ENCODE peak calls at places on chromosomes 1 and 21, in five cellular contexts. T is AG10803, F is fibroblast of lung, Z is omental fat pad, M is WERI-Rb-1. X is an unnamed sample.

GRCh38 chr1:11571906-11572616 is 82.2 kb downstream of the FBXO2 start:
- DNase-seq in T (no peak), F (no peak), Z (no peak), M (peak; percentile 59), X (no peak)

GRCh38 chr1:30779294-30780071 is 21.9 kb upstream of the LAPTM5 start:
- DNase-seq in Z (peak; percentile 96), M (peak; percentile 93), T (peak; percentile 55), F (peak; percentile 66), X (peak; percentile 90)

GRCh38 chr1:214470132-214470531 is 81.3 kb downstream of the PTPN14 start:
- DNase-seq in F (no peak), T (no peak), Z (no peak), M (no peak), X (no peak)

GRCh38 chr1:185096531-185096930 is 51.2 kb downstream of the RNF2 start:
- DNase-seq in T (no peak), Z (no peak), F (peak; percentile 33), M (no peak), X (no peak)

GRCh38 chr1:77200297-77200696 is 18.9 kb downstream of the PIGK start:
- DNase-seq in F (no peak), T (no peak), M (no peak), Z (no peak), X (no peak)

GRCh38 chr1:100671604-100672003 is 47.9 kb upstream of the VCAM1 start:
- DNase-seq in M (no peak), T (peak; percentile 59), Z (no peak), F (peak; percentile 62), X (no peak)

GRCh38 chr1:61230523-61230922 is 148.2 kb downstream of the NFIA start:
- DNase-seq in Z (no peak), F (no peak), M (no peak), T (no peak), X (no peak)

GRCh38 chr1:205211839-205212241 is 338 bp upstream of the DSTYK start:
- DNase-seq in Z (no peak), T (no peak), M (no peak), F (no peak), X (no peak)

GRCh38 chr1:206633708-206634121 is 1.6 kb upstream of the DYRK3 start:
- DNase-seq in M (no peak), F (peak; percentile 94), Z (no peak), T (peak; percentile 90), X (no peak)

GRCh38 chr1:61173118-61173517 is 90.8 kb downstream of the NFIA start:
- DNase-seq in Z (no peak), T (no peak), F (no peak), M (no peak), X (no peak)

GRCh38 chr1:24410750-24411149 is 2.8 kb downstream of the STPG1 start:
- DNase-seq in M (no peak), T (no peak), F (no peak), Z (no peak), X (no peak)

GRCh38 chr21:35070436-35070835 is 21.3 kb upstream of the RUNX1 start:
- DNase-seq in M (no peak), T (no peak), F (no peak), Z (no peak), X (no peak)

GRCh38 chr1:28668956-28669719 is 554 bp downstream of the GMEB1 start:
- DNase-seq in Z (no peak), T (peak; percentile 70), F (peak; percentile 38), M (peak; percentile 57), X (peak; percentile 48)

DNA sequence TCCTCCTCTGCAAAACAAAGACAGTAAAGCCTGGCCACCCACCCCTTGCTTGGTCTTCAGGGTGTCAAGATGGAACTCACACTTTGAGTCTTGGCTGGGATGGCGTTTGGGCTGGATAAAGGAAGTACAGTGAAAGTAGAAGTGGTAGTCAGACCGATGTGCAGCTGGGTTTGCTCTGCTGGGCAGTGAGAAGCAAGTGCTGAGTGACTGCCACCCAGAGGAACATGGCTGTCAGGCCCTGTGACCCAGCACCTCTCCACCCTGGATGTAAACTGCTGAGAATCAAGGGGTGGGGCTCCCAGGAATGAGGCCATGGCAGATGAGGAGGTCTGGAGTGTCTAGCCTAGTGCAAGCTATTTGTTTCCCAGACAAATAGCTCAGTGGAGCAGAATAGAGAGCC is 51.2 kb downstream of the POFUT2 start:
- DNase-seq in M (peak; percentile 82), T (no peak), Z (no peak), F (no peak), X (no peak)
- TF ChIP-seq CTCF in M (peak; percentile 89), T (no peak), Z (no peak), F (no peak), X (no peak)

GRCh38 chr1:203463469-203464062 is 12.0 kb upstream of the PRELP start:
- DNase-seq in Z (no peak), F (peak; percentile 60), M (peak; percentile 63), T (peak; percentile 83), X (no peak)

GRCh38 chr1:203464226-203464625 is 11.4 kb upstream of the PRELP start:
- DNase-seq in M (no peak), Z (no peak), F (no peak), T (peak; percentile 40), X (no peak)

GRCh38 chr1:203464743-203465142 is 10.9 kb upstream of the PRELP start:
- DNase-seq in Z (no peak), M (no peak), T (no peak), F (no peak), X (no peak)

GRCh38 chr1:203465943-203466342 is 9.7 kb upstream of the PRELP start:
- DNase-seq in T (no peak), M (no peak), F (peak; percentile 33), Z (no peak), X (no peak)

GRCh38 chr1:203465146-203465798 is 10.3 kb upstream of the PRELP start:
- DNase-seq in T (no peak), Z (no peak), M (no peak), F (no peak), X (no peak)
- TF ChIP-seq CTCF in T (no peak), Z (no peak), M (no peak), F (no peak), X (no peak)

DNA sequence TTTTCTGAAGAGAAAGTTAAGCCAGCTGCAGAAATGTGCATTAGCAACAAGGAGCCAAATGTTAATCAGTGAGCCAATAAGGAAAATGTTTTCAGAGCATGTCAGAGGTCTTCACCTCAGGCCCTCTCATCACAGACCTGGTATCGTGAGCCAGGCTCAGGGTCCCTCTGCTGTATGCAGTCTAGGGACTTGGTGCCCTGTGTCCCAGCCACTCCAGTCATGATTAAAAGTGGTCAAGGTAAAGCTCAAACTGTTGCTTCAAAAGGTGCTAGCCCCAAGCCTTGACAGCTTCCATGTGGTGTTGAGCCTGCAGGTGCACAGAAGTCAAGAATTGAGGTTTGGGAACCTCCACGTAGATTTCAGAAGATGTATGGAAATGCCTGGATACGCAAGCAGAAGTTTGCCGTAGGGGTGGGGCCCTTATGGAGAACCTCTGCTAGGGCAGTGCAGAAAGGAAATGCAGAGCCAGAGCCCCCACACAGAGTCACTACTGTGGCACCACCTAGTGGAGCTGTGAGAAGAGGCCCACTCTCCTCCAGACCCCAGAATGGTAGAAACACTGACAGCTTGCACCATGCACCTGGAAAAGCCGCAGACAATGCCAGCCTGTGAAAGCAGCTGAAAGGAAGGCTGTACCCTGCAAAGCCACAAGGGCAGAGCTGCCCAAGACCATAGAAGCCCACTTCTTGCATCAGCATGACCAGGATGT is 1128.7 kb downstream of the AMY1C start:
- DNase-seq in M (peak; percentile 43), T (no peak), Z (no peak), F (no peak), X (no peak)
- TF ChIP-seq CTCF in M (peak; percentile 51), T (no peak), Z (no peak), F (no peak), X (no peak)

GRCh38 chr1:50084389-50084788 is 24.3 kb upstream of the ELAVL4 start:
- DNase-seq in T (no peak), F (no peak), M (no peak), Z (no peak), X (no peak)

GRCh38 chr1:50077273-50077672 is 31.4 kb upstream of the ELAVL4 start:
- DNase-seq in M (no peak), Z (no peak), F (no peak), T (no peak), X (no peak)

GRCh38 chr1:50080904-50081586 is 27.7 kb upstream of the ELAVL4 start:
- DNase-seq in Z (no peak), F (no peak), M (peak; percentile 62), T (no peak), X (no peak)
- TF ChIP-seq CTCF in Z (no peak), F (no peak), M (peak; percentile 79), T (peak; percentile 21), X (no peak)

GRCh38 chr1:116855220-116855619 is 54.5 kb upstream of the PTGFRN start:
- DNase-seq in T (peak; percentile 52), Z (no peak), M (no peak), F (peak; percentile 34), X (no peak)

GRCh38 chr1:116852910-116853309 is 56.8 kb upstream of the PTGFRN start:
- DNase-seq in M (no peak), Z (no peak), F (no peak), T (peak; percentile 44), X (no peak)

GRCh38 chr1:116853680-116854191 is 56.0 kb upstream of the PTGFRN start:
- DNase-seq in F (peak; percentile 63), M (no peak), T (peak; percentile 71), Z (no peak), X (no peak)

GRCh38 chr1:116855788-116856187 is 53.9 kb upstream of the PTGFRN start:
- DNase-seq in T (peak; percentile 87), F (peak; percentile 82), M (no peak), Z (no peak), X (no peak)

GRCh38 chr1:116854294-116854693 is 55.4 kb upstream of the PTGFRN start:
- DNase-seq in T (no peak), M (no peak), Z (no peak), F (no peak), X (no peak)
- TF ChIP-seq CTCF in T (no peak), M (no peak), Z (no peak), F (no peak), X (no peak)

GRCh38 chr1:244864253-244865027 is at the start of gene HNRNPU:
- DNase-seq in F (peak; percentile 97), Z (peak; percentile 93), T (peak; percentile 97), M (peak; percentile 97), X (peak; percentile 97)
- TF ChIP-seq CTCF in F (peak; percentile 30), Z (no peak), T (peak; percentile 34), M (peak; percentile 1), X (peak; percentile 51)

DNA sequence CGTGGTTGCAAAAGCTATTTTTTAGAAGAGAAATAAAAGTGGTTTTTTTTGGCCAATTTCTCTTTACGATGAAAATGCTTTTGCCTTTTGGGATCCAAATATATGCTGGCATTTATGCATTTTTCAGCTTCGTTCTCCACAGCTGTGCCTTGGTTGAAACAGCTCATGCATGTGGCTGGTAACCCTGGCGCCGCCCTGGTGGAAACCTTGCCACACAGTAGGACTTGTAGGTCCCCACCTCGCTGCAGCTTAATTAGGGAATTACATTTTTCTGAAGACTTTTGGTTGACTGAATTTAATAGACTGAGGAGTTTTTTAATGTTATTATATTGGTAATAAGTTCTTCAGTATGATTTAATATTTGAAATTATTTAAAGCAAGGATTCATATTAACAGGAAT is 12.7 kb upstream of the PCP4 start:
- DNase-seq in M (no peak), Z (no peak), F (no peak), T (no peak), X (no peak)
- TF ChIP-seq CTCF in M (no peak), Z (no peak), F (no peak), T (no peak), X (no peak)

DNA sequence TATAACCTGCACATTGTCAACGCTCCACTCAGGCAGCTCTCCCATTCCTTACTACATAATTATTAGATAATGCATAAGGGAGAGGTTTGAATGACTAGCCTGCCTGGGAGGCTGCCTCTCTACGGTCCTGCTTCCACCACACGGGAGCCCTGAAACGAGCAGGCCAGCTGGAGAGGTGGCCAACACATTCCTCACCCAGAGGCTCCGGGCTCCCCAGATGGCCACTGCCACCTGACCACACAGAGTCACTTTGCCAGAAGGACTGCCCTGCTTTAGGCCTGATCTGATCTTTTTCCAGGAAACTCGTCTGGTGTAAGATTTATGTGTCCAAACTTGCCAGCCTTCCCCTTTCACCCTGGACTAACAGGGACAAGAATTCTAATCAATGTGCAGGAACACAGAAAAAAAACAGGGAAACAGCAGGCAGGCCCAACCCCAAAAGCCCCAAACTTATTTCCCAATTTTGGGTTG is 27.8 kb downstream of the HIVEP3 start:
- DNase-seq in M (peak; percentile 31), F (peak; percentile 14), Z (no peak), T (peak; percentile 63), X (no peak)
- TF ChIP-seq CTCF in M (no peak), F (no peak), Z (no peak), T (no peak), X (no peak)